ENCODE peak calls at places on chromosomes 5 and 9, in eight cellular contexts. One of them, this sample, is unnamed. For H3K9me3, the result is how much of the 10 kb centered on the place peaks cover.

GRCh38 chr9:137236238-137236935 is 4.7 kb upstream of the TUBB4B start:
- DNase-seq in effector memory CD4-positive, alpha-beta T cell: peak
- DNase-seq in tibial artery: peak
- DNase-seq in colonic mucosa: peak
- DNase-seq in fibroblast of lung: peak
- DNase-seq in lower lobe of right lung: peak
- DNase-seq in left ventricle myocardium inferior: peak
- DNase-seq in psoas muscle: peak
- DNase-seq in this sample: peak

GRCh38 chr5:141681695-141682641 is at the start of gene ARAP3:
- DNase-seq in effector memory CD4-positive, alpha-beta T cell: peak
- DNase-seq in tibial artery: peak
- DNase-seq in colonic mucosa: peak
- DNase-seq in fibroblast of lung: peak
- DNase-seq in lower lobe of right lung: peak
- DNase-seq in left ventricle myocardium inferior: peak
- DNase-seq in psoas muscle: peak
- DNase-seq in this sample: peak

GRCh38 chr9:34716711-34717110 is 6.8 kb upstream of the CCL21 start:
- DNase-seq in effector memory CD4-positive, alpha-beta T cell: no peak
- DNase-seq in tibial artery: no peak
- DNase-seq in colonic mucosa: no peak
- DNase-seq in fibroblast of lung: no peak
- DNase-seq in lower lobe of right lung: no peak
- DNase-seq in left ventricle myocardium inferior: no peak
- DNase-seq in psoas muscle: no peak
- DNase-seq in this sample: no peak

GRCh38 chr5:36305571-36306326 is 4.0 kb upstream of the RANBP3L start:
- DNase-seq in effector memory CD4-positive, alpha-beta T cell: no peak
- DNase-seq in tibial artery: peak
- DNase-seq in colonic mucosa: peak
- DNase-seq in fibroblast of lung: peak
- DNase-seq in lower lobe of right lung: peak
- DNase-seq in left ventricle myocardium inferior: peak
- DNase-seq in psoas muscle: peak
- DNase-seq in this sample: peak

GRCh38 chr9:90368241-90368640 is 274.4 kb downstream of the DIRAS2 start:
- DNase-seq in effector memory CD4-positive, alpha-beta T cell: no peak
- DNase-seq in tibial artery: no peak
- DNase-seq in colonic mucosa: no peak
- DNase-seq in fibroblast of lung: no peak
- DNase-seq in lower lobe of right lung: no peak
- DNase-seq in left ventricle myocardium inferior: no peak
- DNase-seq in psoas muscle: no peak
- DNase-seq in this sample: no peak

GRCh38 chr5:36596247-36596646 is 10.2 kb upstream of the SLC1A3 start:
- DNase-seq in effector memory CD4-positive, alpha-beta T cell: no peak
- DNase-seq in tibial artery: no peak
- DNase-seq in colonic mucosa: no peak
- DNase-seq in fibroblast of lung: no peak
- DNase-seq in lower lobe of right lung: no peak
- DNase-seq in left ventricle myocardium inferior: no peak
- DNase-seq in psoas muscle: no peak
- DNase-seq in this sample: no peak

GRCh38 chr9:8140557-8140956 is 341.0 kb upstream of the DMAC1 start:
- DNase-seq in effector memory CD4-positive, alpha-beta T cell: no peak
- DNase-seq in tibial artery: no peak
- DNase-seq in colonic mucosa: no peak
- DNase-seq in fibroblast of lung: no peak
- DNase-seq in lower lobe of right lung: no peak
- DNase-seq in left ventricle myocardium inferior: no peak
- DNase-seq in psoas muscle: no peak
- DNase-seq in this sample: no peak

GRCh38 chr5:83871533-83872380 is 151.1 kb upstream of the HAPLN1 start:
- DNase-seq in effector memory CD4-positive, alpha-beta T cell: no peak
- DNase-seq in tibial artery: no peak
- DNase-seq in colonic mucosa: no peak
- DNase-seq in fibroblast of lung: no peak
- DNase-seq in lower lobe of right lung: no peak
- DNase-seq in left ventricle myocardium inferior: no peak
- DNase-seq in psoas muscle: no peak
- DNase-seq in this sample: no peak

GRCh38 chr9:14119694-14120514 is 194.0 kb downstream of the NFIB start:
- DNase-seq in effector memory CD4-positive, alpha-beta T cell: no peak
- DNase-seq in tibial artery: no peak
- DNase-seq in colonic mucosa: no peak
- DNase-seq in fibroblast of lung: peak
- DNase-seq in lower lobe of right lung: no peak
- DNase-seq in left ventricle myocardium inferior: no peak
- DNase-seq in psoas muscle: no peak
- DNase-seq in this sample: no peak

GRCh38 chr5:97839338-97840081 is 656.5 kb upstream of the RIOK2 start:
- DNase-seq in effector memory CD4-positive, alpha-beta T cell: no peak
- DNase-seq in tibial artery: no peak
- DNase-seq in colonic mucosa: no peak
- DNase-seq in fibroblast of lung: peak
- DNase-seq in lower lobe of right lung: no peak
- DNase-seq in left ventricle myocardium inferior: no peak
- DNase-seq in psoas muscle: no peak
- DNase-seq in this sample: no peak

GRCh38 chr5:10581867-10582511 is 18.1 kb downstream of the ANKRD33B start:
- DNase-seq in effector memory CD4-positive, alpha-beta T cell: no peak
- DNase-seq in tibial artery: no peak
- DNase-seq in colonic mucosa: no peak
- DNase-seq in fibroblast of lung: peak
- DNase-seq in lower lobe of right lung: no peak
- DNase-seq in left ventricle myocardium inferior: no peak
- DNase-seq in psoas muscle: no peak
- DNase-seq in this sample: no peak

GRCh38 chr5:10461904-10462542 is 20.3 kb downstream of the ROPN1L start:
- DNase-seq in effector memory CD4-positive, alpha-beta T cell: no peak
- DNase-seq in tibial artery: no peak
- DNase-seq in colonic mucosa: no peak
- DNase-seq in fibroblast of lung: no peak
- DNase-seq in lower lobe of right lung: no peak
- DNase-seq in left ventricle myocardium inferior: no peak
- DNase-seq in psoas muscle: no peak
- DNase-seq in this sample: no peak

GRCh38 chr5:50744761-50745160 is 78.3 kb downstream of the PARP8 start:
- DNase-seq in effector memory CD4-positive, alpha-beta T cell: no peak
- DNase-seq in tibial artery: no peak
- DNase-seq in colonic mucosa: no peak
- DNase-seq in fibroblast of lung: peak
- DNase-seq in lower lobe of right lung: no peak
- DNase-seq in left ventricle myocardium inferior: no peak
- DNase-seq in psoas muscle: no peak
- DNase-seq in this sample: no peak

GRCh38 chr5:79021753-79022152 is 36.6 kb upstream of the ARSB start:
- DNase-seq in effector memory CD4-positive, alpha-beta T cell: no peak
- DNase-seq in tibial artery: no peak
- DNase-seq in colonic mucosa: no peak
- DNase-seq in fibroblast of lung: no peak
- DNase-seq in lower lobe of right lung: no peak
- DNase-seq in left ventricle myocardium inferior: no peak
- DNase-seq in psoas muscle: no peak
- DNase-seq in this sample: no peak

GRCh38 chr9:91101598-91102168 is 260.0 kb downstream of the AUH start:
- DNase-seq in effector memory CD4-positive, alpha-beta T cell: peak
- DNase-seq in tibial artery: no peak
- DNase-seq in colonic mucosa: no peak
- DNase-seq in fibroblast of lung: no peak
- DNase-seq in lower lobe of right lung: no peak
- DNase-seq in left ventricle myocardium inferior: no peak
- DNase-seq in psoas muscle: no peak
- DNase-seq in this sample: no peak

GRCh38 chr9:92147030-92147853 is 32.0 kb upstream of the SPTLC1 start:
- DNase-seq in effector memory CD4-positive, alpha-beta T cell: no peak
- DNase-seq in tibial artery: peak
- DNase-seq in colonic mucosa: no peak
- DNase-seq in fibroblast of lung: peak
- DNase-seq in lower lobe of right lung: peak
- DNase-seq in left ventricle myocardium inferior: peak
- DNase-seq in psoas muscle: peak
- DNase-seq in this sample: peak

GRCh38 chr5:1279443-1280151 is 15.3 kb downstream of the TERT start:
- DNase-seq in effector memory CD4-positive, alpha-beta T cell: no peak
- DNase-seq in tibial artery: no peak
- DNase-seq in colonic mucosa: no peak
- DNase-seq in fibroblast of lung: no peak
- DNase-seq in lower lobe of right lung: peak
- DNase-seq in left ventricle myocardium inferior: peak
- DNase-seq in psoas muscle: no peak
- DNase-seq in this sample: peak

DNA sequence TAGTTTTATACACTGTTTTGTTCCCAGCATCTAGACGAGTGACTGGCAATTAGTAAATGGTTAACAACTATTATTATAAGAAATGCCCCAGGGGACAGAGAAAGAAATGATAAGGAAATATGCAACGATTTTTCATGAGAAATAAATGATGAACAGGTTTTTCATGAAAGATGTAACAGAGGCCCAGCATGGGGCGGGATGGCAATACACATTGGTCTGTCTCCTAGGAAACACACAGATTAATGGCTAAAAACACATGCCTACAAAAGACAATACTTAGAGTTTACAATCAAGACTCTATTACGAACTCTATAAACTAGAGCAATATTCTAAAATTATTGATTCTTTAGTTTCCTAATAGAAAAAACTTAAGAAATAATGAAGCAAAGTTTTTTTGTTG is 441.5 kb upstream of the CDH9 start:
- DNase-seq in effector memory CD4-positive, alpha-beta T cell: no peak
- DNase-seq in tibial artery: no peak
- DNase-seq in colonic mucosa: no peak
- DNase-seq in fibroblast of lung: no peak
- DNase-seq in lower lobe of right lung: no peak
- DNase-seq in left ventricle myocardium inferior: no peak
- DNase-seq in psoas muscle: no peak
- DNase-seq in this sample: no peak
- H3K9me3 ChIP-seq in effector memory CD4-positive, alpha-beta T cell: under half
- H3K9me3 ChIP-seq in tibial artery: under half
- H3K9me3 ChIP-seq in colonic mucosa: under half
- H3K9me3 ChIP-seq in fibroblast of lung: under half
- H3K9me3 ChIP-seq in lower lobe of right lung: under half
- H3K9me3 ChIP-seq in left ventricle myocardium inferior: under half
- H3K9me3 ChIP-seq in psoas muscle: under half
- H3K9me3 ChIP-seq in this sample: under half

GRCh38 chr9:120926397-120926928 is at the start of gene TRAF1:
- DNase-seq in effector memory CD4-positive, alpha-beta T cell: no peak
- DNase-seq in tibial artery: peak
- DNase-seq in colonic mucosa: no peak
- DNase-seq in fibroblast of lung: no peak
- DNase-seq in lower lobe of right lung: no peak
- DNase-seq in left ventricle myocardium inferior: no peak
- DNase-seq in psoas muscle: no peak
- DNase-seq in this sample: no peak

GRCh38 chr9:120927125-120928014 is 774 bp upstream of the TRAF1 start:
- DNase-seq in effector memory CD4-positive, alpha-beta T cell: no peak
- DNase-seq in tibial artery: no peak
- DNase-seq in colonic mucosa: no peak
- DNase-seq in fibroblast of lung: no peak
- DNase-seq in lower lobe of right lung: no peak
- DNase-seq in left ventricle myocardium inferior: no peak
- DNase-seq in psoas muscle: no peak
- DNase-seq in this sample: no peak

GRCh38 chr9:120924698-120925534 is 1.7 kb downstream of the TRAF1 start:
- DNase-seq in effector memory CD4-positive, alpha-beta T cell: no peak
- DNase-seq in tibial artery: no peak
- DNase-seq in colonic mucosa: no peak
- DNase-seq in fibroblast of lung: no peak
- DNase-seq in lower lobe of right lung: no peak
- DNase-seq in left ventricle myocardium inferior: no peak
- DNase-seq in psoas muscle: no peak
- DNase-seq in this sample: no peak

GRCh38 chr9:120923620-120924328 is 2.8 kb downstream of the TRAF1 start:
- DNase-seq in effector memory CD4-positive, alpha-beta T cell: no peak
- DNase-seq in tibial artery: no peak
- DNase-seq in colonic mucosa: no peak
- DNase-seq in fibroblast of lung: no peak
- DNase-seq in lower lobe of right lung: no peak
- DNase-seq in left ventricle myocardium inferior: no peak
- DNase-seq in psoas muscle: no peak
- DNase-seq in this sample: no peak

DNA sequence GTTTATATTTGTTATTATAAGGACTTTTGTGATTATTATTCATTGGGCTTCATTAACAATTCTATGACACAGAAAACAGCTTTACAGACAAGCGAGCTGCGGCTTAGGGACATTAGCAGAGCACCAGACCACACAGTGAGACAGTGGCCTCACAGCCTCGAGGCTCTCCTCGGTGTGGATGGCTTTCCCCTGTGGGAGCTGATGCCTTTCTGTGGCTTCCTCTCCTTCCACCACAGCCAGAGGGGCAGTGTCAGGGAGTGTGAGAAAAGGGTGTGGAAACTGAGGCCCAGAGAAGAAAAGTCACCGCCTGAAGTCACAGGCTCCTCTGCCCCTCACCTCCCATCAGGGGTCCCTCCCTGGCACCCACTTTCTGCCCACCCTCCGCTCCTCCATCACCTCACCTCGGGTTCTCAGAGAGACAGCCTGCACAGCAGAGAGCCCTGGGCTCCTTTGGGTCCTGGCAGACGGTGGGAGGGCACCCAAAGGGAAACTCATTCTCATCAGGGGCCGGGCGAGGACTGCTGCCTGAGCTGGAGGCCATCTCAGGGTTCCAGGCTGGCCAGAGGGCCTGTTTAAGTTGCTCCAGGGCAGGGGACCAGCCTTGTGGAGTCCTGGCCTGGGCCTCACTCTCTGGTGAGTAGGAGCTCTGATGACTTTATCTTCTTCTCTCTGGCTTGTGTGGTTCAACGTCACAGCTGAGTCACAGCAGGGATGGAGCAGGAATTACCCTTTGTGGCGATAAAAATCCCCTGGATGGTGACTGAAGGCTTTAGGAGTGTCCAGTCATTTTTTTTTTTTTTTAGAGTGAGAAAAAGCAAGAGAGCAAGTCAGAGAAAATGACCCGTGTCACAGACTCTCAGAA is 830 bp downstream of the TRAF1 start:
- DNase-seq in effector memory CD4-positive, alpha-beta T cell: peak
- DNase-seq in tibial artery: peak
- DNase-seq in colonic mucosa: no peak
- DNase-seq in fibroblast of lung: peak
- DNase-seq in lower lobe of right lung: no peak
- DNase-seq in left ventricle myocardium inferior: no peak
- DNase-seq in psoas muscle: no peak
- DNase-seq in this sample: no peak
- H3K4me3 ChIP-seq in effector memory CD4-positive, alpha-beta T cell: peak
- H3K4me3 ChIP-seq in tibial artery: peak
- H3K4me3 ChIP-seq in colonic mucosa: peak
- H3K4me3 ChIP-seq in fibroblast of lung: no peak
- H3K4me3 ChIP-seq in lower lobe of right lung: peak
- H3K4me3 ChIP-seq in left ventricle myocardium inferior: no peak
- H3K4me3 ChIP-seq in psoas muscle: peak
- H3K4me3 ChIP-seq in this sample: peak

GRCh38 chr9:81557452-81557956 is 131.8 kb downstream of the TLE1 start:
- DNase-seq in effector memory CD4-positive, alpha-beta T cell: no peak
- DNase-seq in tibial artery: no peak
- DNase-seq in colonic mucosa: no peak
- DNase-seq in fibroblast of lung: peak
- DNase-seq in lower lobe of right lung: no peak
- DNase-seq in left ventricle myocardium inferior: no peak
- DNase-seq in psoas muscle: no peak
- DNase-seq in this sample: no peak
- H3K27ac ChIP-seq in effector memory CD4-positive, alpha-beta T cell: no peak
- H3K27ac ChIP-seq in tibial artery: no peak
- H3K27ac ChIP-seq in colonic mucosa: no peak
- H3K27ac ChIP-seq in fibroblast of lung: peak
- H3K27ac ChIP-seq in lower lobe of right lung: no peak
- H3K27ac ChIP-seq in left ventricle myocardium inferior: peak
- H3K27ac ChIP-seq in psoas muscle: no peak
- H3K27ac ChIP-seq in this sample: no peak

GRCh38 chr9:99694393-99694792 is 127.3 kb upstream of the NR4A3 start:
- DNase-seq in effector memory CD4-positive, alpha-beta T cell: no peak
- DNase-seq in tibial artery: no peak
- DNase-seq in colonic mucosa: no peak
- DNase-seq in fibroblast of lung: no peak
- DNase-seq in lower lobe of right lung: no peak
- DNase-seq in left ventricle myocardium inferior: no peak
- DNase-seq in psoas muscle: no peak
- DNase-seq in this sample: no peak
- H3K9me3 ChIP-seq in effector memory CD4-positive, alpha-beta T cell: under half
- H3K9me3 ChIP-seq in tibial artery: under half
- H3K9me3 ChIP-seq in colonic mucosa: under half
- H3K9me3 ChIP-seq in fibroblast of lung: under half
- H3K9me3 ChIP-seq in lower lobe of right lung: under half
- H3K9me3 ChIP-seq in left ventricle myocardium inferior: under half
- H3K9me3 ChIP-seq in psoas muscle: under half
- H3K9me3 ChIP-seq in this sample: under half

This sample was measured in upper lobe of right lung.